ENCODE peak calls at places on chromosomes 16 and 17, in eight cellular contexts. E is left ventricle myocardium inferior, F is adipocyte, N is heart left ventricle, R is transverse colon, D is cardiac muscle cell, P is AG09309, G is prostate gland. L is an unnamed sample.

GRCh38 chr17:70270554-70270953 is 101.2 kb downstream of the KCNJ2 start:
- DNase-seq in E (no peak), F (no peak), N (no peak), R (no peak), D (no peak), P (no peak), G (no peak), L (no peak)

GRCh38 chr16:56866955-56867830 is 2.2 kb downstream of the SLC12A3 start:
- DNase-seq in E (no peak), F (peak; percentile 87), N (no peak), R (peak; percentile 37), D (peak; percentile 70), P (peak; percentile 41), G (peak; percentile 60), L (peak; percentile 57)

GRCh38 chr17:3502466-3502865 is 26.7 kb downstream of the ASPA start:
- DNase-seq in E (no peak), F (no peak), N (no peak), R (no peak), D (no peak), P (no peak), G (no peak), L (no peak)

GRCh38 chr16:88058817-88059216 is 107.6 kb downstream of the BANP start:
- DNase-seq in E (peak; percentile 4), F (no peak), N (no peak), R (no peak), D (no peak), P (no peak), G (no peak), L (no peak)

GRCh38 chr17:56482229-56482628 is 111.3 kb upstream of the NOG start:
- DNase-seq in E (no peak), F (no peak), N (no peak), R (no peak), D (no peak), P (no peak), G (no peak), L (no peak)

GRCh38 chr17:52145496-52145895 is 13.0 kb downstream of the CA10 start:
- DNase-seq in E (no peak), F (no peak), N (no peak), R (no peak), D (no peak), P (no peak), G (no peak), L (no peak)

GRCh38 chr16:29710227-29711219 is 31.5 kb downstream of the QPRT start:
- DNase-seq in E (no peak), F (peak; percentile 79), N (no peak), R (no peak), D (peak; percentile 48), P (peak; percentile 40), G (no peak), L (peak; percentile 79)

GRCh38 chr17:79977711-79978544 is 57.7 kb downstream of the TBC1D16 start:
- DNase-seq in E (no peak), F (no peak), N (no peak), R (no peak), D (no peak), P (no peak), G (no peak), L (no peak)

GRCh38 chr16:3235856-3236669 is 1.1 kb upstream of the ZNF200 start:
- DNase-seq in E (peak; percentile 25), F (no peak), N (peak; percentile 35), R (peak; percentile 48), D (peak; percentile 3), P (no peak), G (peak; percentile 6), L (peak; percentile 27)

GRCh38 chr17:43734376-43734775 is 24.2 kb downstream of the SOST start:
- DNase-seq in E (no peak), F (peak; percentile 90), N (no peak), R (no peak), D (no peak), P (peak; percentile 85), G (no peak), L (no peak)

GRCh38 chr16:19393226-19394074 is 24.2 kb upstream of the TMC5 start:
- DNase-seq in E (no peak), F (no peak), N (no peak), R (peak; percentile 65), D (no peak), P (peak; percentile 2), G (peak; percentile 59), L (no peak)

GRCh38 chr17:72726936-72727335 is 365.6 kb downstream of the SLC39A11 start:
- DNase-seq in E (no peak), F (no peak), N (no peak), R (peak; percentile 11), D (no peak), P (no peak), G (no peak), L (no peak)

GRCh38 chr16:12646490-12647274 is 157.0 kb downstream of the CPPED1 start:
- DNase-seq in E (no peak), F (peak; percentile 50), N (no peak), R (no peak), D (no peak), P (no peak), G (no peak), L (no peak)

GRCh38 chr16:67068212-67068753 is 39.3 kb downstream of the CBFB start:
- DNase-seq in E (no peak), F (peak; percentile 60), N (no peak), R (no peak), D (no peak), P (no peak), G (no peak), L (no peak)

GRCh38 chr17:44326867-44327444 is 2.3 kb upstream of the SLC25A39 start:
- DNase-seq in E (peak; percentile 96), F (peak; percentile 99), N (peak; percentile 98), R (peak; percentile 98), D (peak; percentile 97), P (peak; percentile 91), G (peak; percentile 98), L (peak; percentile 98)

GRCh38 chr16:88599092-88599733 is 29.0 kb downstream of the ZC3H18 start:
- DNase-seq in E (peak; percentile 88), F (no peak), N (peak; percentile 88), R (peak; percentile 64), D (no peak), P (no peak), G (peak; percentile 16), L (no peak)

GRCh38 chr17:52148969-52149351 is 9.6 kb downstream of the CA10 start:
- DNase-seq in E (no peak), F (no peak), N (no peak), R (no peak), D (no peak), P (no peak), G (peak; percentile 60), L (no peak)

GRCh38 chr17:80105762-80106161 is 4.4 kb downstream of the GAA start:
- DNase-seq in E (no peak), F (no peak), N (no peak), R (peak; percentile 37), D (no peak), P (no peak), G (no peak), L (peak; percentile 81)

GRCh38 chr17:19387921-19388521 is 1.0 kb upstream of the MFAP4 start:
- DNase-seq in E (no peak), F (peak; percentile 84), N (no peak), R (no peak), D (no peak), P (peak; percentile 40), G (no peak), L (peak; percentile 93)

GRCh38 chr17:78205124-78205775 is 8.8 kb upstream of the BIRC5 start:
- DNase-seq in E (no peak), F (no peak), N (no peak), R (no peak), D (no peak), P (no peak), G (no peak), L (no peak)

GRCh38 chr17:78202666-78203065 is 11.4 kb upstream of the BIRC5 start:
- DNase-seq in E (no peak), F (no peak), N (no peak), R (no peak), D (no peak), P (no peak), G (no peak), L (no peak)

GRCh38 chr17:78206298-78206697 is 7.8 kb upstream of the BIRC5 start:
- DNase-seq in E (no peak), F (no peak), N (no peak), R (no peak), D (no peak), P (no peak), G (no peak), L (no peak)

GRCh38 chr17:78208486-78208885 is 5.6 kb upstream of the BIRC5 start:
- DNase-seq in E (no peak), F (no peak), N (no peak), R (no peak), D (no peak), P (no peak), G (no peak), L (no peak)

GRCh38 chr17:78204387-78205123 is 9.5 kb upstream of the BIRC5 start:
- DNase-seq in E (no peak), F (no peak), N (no peak), R (no peak), D (no peak), P (no peak), G (no peak), L (no peak)
- H3K4me3 ChIP-seq in E (no peak overlapping the region), F (no peak overlapping the region), N (no peak overlapping the region), R (no peak overlapping the region), D (no peak overlapping the region), P (no peak overlapping the region), G (no peak overlapping the region), L (no peak overlapping the region)

GRCh38 chr16:15635926-15636325 is 7.0 kb downstream of the MARF1 start:
- DNase-seq in E (no peak), F (no peak), N (no peak), R (no peak), D (no peak), P (no peak), G (no peak), L (no peak)
- H3K4me3 ChIP-seq in E (no peak overlapping the region), F (no peak overlapping the region), N (no peak overlapping the region), R (no peak overlapping the region), D (no peak overlapping the region), P (no peak overlapping the region), G (no peak overlapping the region), L (no peak overlapping the region)

GRCh38 chr17:29627951-29628350 is 5.2 kb upstream of the CORO6 start:
- DNase-seq in E (no peak), F (no peak), N (no peak), R (no peak), D (no peak), P (no peak), G (peak; percentile 76), L (no peak)

GRCh38 chr17:29633886-29634285 is 11.2 kb upstream of the CORO6 start:
- DNase-seq in E (no peak), F (no peak), N (no peak), R (no peak), D (no peak), P (no peak), G (no peak), L (no peak)

GRCh38 chr17:29628619-29629018 is 5.9 kb upstream of the CORO6 start:
- DNase-seq in E (no peak), F (no peak), N (no peak), R (no peak), D (no peak), P (no peak), G (no peak), L (no peak)

GRCh38 chr17:29625037-29625750 is 2.5 kb upstream of the CORO6 start:
- DNase-seq in E (no peak), F (no peak), N (no peak), R (no peak), D (no peak), P (no peak), G (no peak), L (no peak)

GRCh38 chr17:29630630-29631193 is 8.0 kb upstream of the CORO6 start:
- DNase-seq in E (no peak), F (no peak), N (no peak), R (no peak), D (no peak), P (no peak), G (no peak), L (no peak)
- H3K4me3 ChIP-seq in E (no peak overlapping the region), F (no peak overlapping the region), N (no peak overlapping the region), R (no peak overlapping the region), D (no peak overlapping the region), P (no peak overlapping the region), G (no peak overlapping the region), L (no peak overlapping the region)

GRCh38 chr17:49676276-49676868 is 1.5 kb downstream of the SPOP start:
- DNase-seq in E (no peak), F (peak; percentile 41), N (no peak), R (peak; percentile 14), D (no peak), P (no peak), G (no peak), L (no peak)
- H3K4me3 ChIP-seq in E (peak overlapping the region; percentile 78), F (peak overlapping the region; percentile 87), N (peak overlapping the region; percentile 67), R (peak overlapping the region; percentile 66), D (peak overlapping the region; percentile 64), P (peak overlapping the region; percentile 74), G (peak overlapping the region; percentile 59), L (peak overlapping the region; percentile 65)